ENCODE peak calls at places on chromosomes 13 and 19, in nine cellular contexts. One of them, this sample, is unnamed.

GRCh38 chr13:44045179-44045562 is 165.5 kb downstream of the LACC1 start:
- DNase-seq in activated naive CD8-positive, alpha-beta T cell treated with anti-CD3 and anti-CD28 coated beads, Interleukin-2, amount 10 ng/mL, durations not matched to agents 7 days and 5 days: no peak
- DNase-seq in endothelial cell of umbilical vein: no peak
- DNase-seq in vagina: no peak
- DNase-seq in esophagus squamous epithelium: no peak
- DNase-seq in sigmoid colon: no peak
- DNase-seq in astrocyte of the cerebellum: no peak
- DNase-seq in spleen: no peak
- DNase-seq in T-helper 1 cell: no peak
- DNase-seq in this sample: no peak

GRCh38 chr13:49585220-49586157 is at the start of gene RCBTB1:
- DNase-seq in vagina: peak; percentile 90
- DNase-seq in T-helper 1 cell: peak; percentile 75
- DNase-seq in sigmoid colon: peak; percentile 79
- DNase-seq in spleen: peak; percentile 93
- DNase-seq in esophagus squamous epithelium: no peak
- DNase-seq in endothelial cell of umbilical vein: peak; percentile 69
- DNase-seq in astrocyte of the cerebellum: no peak
- DNase-seq in activated naive CD8-positive, alpha-beta T cell treated with anti-CD3 and anti-CD28 coated beads, Interleukin-2, amount 10 ng/mL, durations not matched to agents 7 days and 5 days: peak; percentile 83
- DNase-seq in this sample: peak; percentile 87

GRCh38 chr13:85013006-85013405 is 786.2 kb downstream of the SLITRK6 start:
- DNase-seq in sigmoid colon: no peak
- DNase-seq in astrocyte of the cerebellum: no peak
- DNase-seq in activated naive CD8-positive, alpha-beta T cell treated with anti-CD3 and anti-CD28 coated beads, Interleukin-2, amount 10 ng/mL, durations not matched to agents 7 days and 5 days: no peak
- DNase-seq in esophagus squamous epithelium: no peak
- DNase-seq in vagina: no peak
- DNase-seq in endothelial cell of umbilical vein: no peak
- DNase-seq in spleen: no peak
- DNase-seq in T-helper 1 cell: no peak
- DNase-seq in this sample: no peak

GRCh38 chr13:111659236-111659635 is 338.8 kb downstream of the TEX29 start:
- DNase-seq in T-helper 1 cell: no peak
- DNase-seq in spleen: no peak
- DNase-seq in sigmoid colon: no peak
- DNase-seq in endothelial cell of umbilical vein: no peak
- DNase-seq in esophagus squamous epithelium: no peak
- DNase-seq in astrocyte of the cerebellum: no peak
- DNase-seq in vagina: no peak
- DNase-seq in activated naive CD8-positive, alpha-beta T cell treated with anti-CD3 and anti-CD28 coated beads, Interleukin-2, amount 10 ng/mL, durations not matched to agents 7 days and 5 days: no peak
- DNase-seq in this sample: no peak

GRCh38 chr19:31146546-31147183 is 202.6 kb downstream of the TSHZ3 start:
- DNase-seq in vagina: no peak
- DNase-seq in endothelial cell of umbilical vein: no peak
- DNase-seq in activated naive CD8-positive, alpha-beta T cell treated with anti-CD3 and anti-CD28 coated beads, Interleukin-2, amount 10 ng/mL, durations not matched to agents 7 days and 5 days: no peak
- DNase-seq in astrocyte of the cerebellum: no peak
- DNase-seq in sigmoid colon: no peak
- DNase-seq in T-helper 1 cell: no peak
- DNase-seq in spleen: no peak
- DNase-seq in esophagus squamous epithelium: no peak
- DNase-seq in this sample: no peak

GRCh38 chr13:79966502-79966901 is 374.4 kb downstream of the SPRY2 start:
- DNase-seq in T-helper 1 cell: no peak
- DNase-seq in astrocyte of the cerebellum: no peak
- DNase-seq in esophagus squamous epithelium: no peak
- DNase-seq in sigmoid colon: no peak
- DNase-seq in vagina: no peak
- DNase-seq in spleen: no peak
- DNase-seq in endothelial cell of umbilical vein: no peak
- DNase-seq in activated naive CD8-positive, alpha-beta T cell treated with anti-CD3 and anti-CD28 coated beads, Interleukin-2, amount 10 ng/mL, durations not matched to agents 7 days and 5 days: no peak
- DNase-seq in this sample: no peak

GRCh38 chr13:48645845-48646244 is 7.9 kb upstream of the CYSLTR2 start:
- DNase-seq in spleen: no peak
- DNase-seq in esophagus squamous epithelium: no peak
- DNase-seq in sigmoid colon: no peak
- DNase-seq in astrocyte of the cerebellum: no peak
- DNase-seq in endothelial cell of umbilical vein: no peak
- DNase-seq in activated naive CD8-positive, alpha-beta T cell treated with anti-CD3 and anti-CD28 coated beads, Interleukin-2, amount 10 ng/mL, durations not matched to agents 7 days and 5 days: no peak
- DNase-seq in vagina: no peak
- DNase-seq in T-helper 1 cell: no peak
- DNase-seq in this sample: peak; percentile 99

GRCh38 chr19:11659612-11660011 is 62.3 kb downstream of the ZNF627 start:
- DNase-seq in astrocyte of the cerebellum: no peak
- DNase-seq in vagina: no peak
- DNase-seq in activated naive CD8-positive, alpha-beta T cell treated with anti-CD3 and anti-CD28 coated beads, Interleukin-2, amount 10 ng/mL, durations not matched to agents 7 days and 5 days: no peak
- DNase-seq in esophagus squamous epithelium: no peak
- DNase-seq in T-helper 1 cell: no peak
- DNase-seq in endothelial cell of umbilical vein: no peak
- DNase-seq in spleen: no peak
- DNase-seq in sigmoid colon: no peak
- DNase-seq in this sample: no peak

GRCh38 chr19:6241680-6242079 is 38.1 kb downstream of the MLLT1 start:
- DNase-seq in vagina: no peak
- DNase-seq in T-helper 1 cell: no peak
- DNase-seq in sigmoid colon: peak; percentile 84
- DNase-seq in astrocyte of the cerebellum: no peak
- DNase-seq in activated naive CD8-positive, alpha-beta T cell treated with anti-CD3 and anti-CD28 coated beads, Interleukin-2, amount 10 ng/mL, durations not matched to agents 7 days and 5 days: no peak
- DNase-seq in spleen: peak; percentile 73
- DNase-seq in endothelial cell of umbilical vein: no peak
- DNase-seq in esophagus squamous epithelium: no peak
- DNase-seq in this sample: no peak

GRCh38 chr19:35362261-35363000 is 4.2 kb downstream of the FFAR3 start:
- DNase-seq in T-helper 1 cell: no peak
- DNase-seq in esophagus squamous epithelium: no peak
- DNase-seq in activated naive CD8-positive, alpha-beta T cell treated with anti-CD3 and anti-CD28 coated beads, Interleukin-2, amount 10 ng/mL, durations not matched to agents 7 days and 5 days: no peak
- DNase-seq in astrocyte of the cerebellum: no peak
- DNase-seq in sigmoid colon: no peak
- DNase-seq in spleen: peak; percentile 18
- DNase-seq in endothelial cell of umbilical vein: no peak
- DNase-seq in vagina: no peak
- DNase-seq in this sample: no peak

This sample was measured in NCI-H82.